ENCODE peak calls at places on chromosomes 13 and 19, in six cellular contexts. P is CD8-positive, alpha-beta memory T cell; H is stimulated activated CD8-positive, alpha-beta memory T cell treated with anti-CD3 and anti-CD28 coated beads, Interleukin-4, amount 100 ng/mL, for 4 hours; S is left ventricle myocardium inferior; I is NCI-H2171 treated with DMSO at 0.1 percent for 48 hours; C is amygdala. D is an unnamed sample.

GRCh38 chr13:79973533-79973963 is 367.4 kb downstream of the SPRY2 start:
- DNase-seq in P (no peak), H (no peak), S (peak), I (peak), C (no peak), D (no peak)

GRCh38 chr13:90910240-90910639 is 437.2 kb upstream of the MIR17HG start:
- DNase-seq in P (no peak), H (no peak), S (no peak), I (no peak), C (no peak), D (no peak)

GRCh38 chr13:32905063-32905863 is 111.0 kb upstream of the KL start:
- DNase-seq in P (no peak), H (no peak), S (no peak), I (no peak), C (no peak), D (no peak)

GRCh38 chr13:49610176-49610575 is 18.1 kb upstream of the ARL11 start:
- DNase-seq in P (no peak), H (no peak), S (no peak), I (peak), C (no peak), D (no peak)

GRCh38 chr13:75395901-75396300 is 86.1 kb downstream of the TBC1D4 start:
- DNase-seq in P (no peak), H (no peak), S (no peak), I (no peak), C (no peak), D (no peak)

GRCh38 chr19:8505680-8506401 is 3.4 kb upstream of the PRAM1 start:
- DNase-seq in P (peak), H (peak), S (peak), I (peak), C (peak), D (no peak)

GRCh38 chr13:76053181-76053580 is 417.1 kb downstream of the LMO7 start:
- DNase-seq in P (no peak), H (no peak), S (no peak), I (no peak), C (no peak), D (no peak)

GRCh38 chr13:20136781-20137703 is 23.8 kb downstream of the GJA3 start:
- DNase-seq in P (no peak), H (no peak), S (no peak), I (no peak), C (no peak), D (no peak)

GRCh38 chr19:47427241-47428176 is 8.2 kb upstream of the MEIS3 start:
- DNase-seq in P (peak), H (peak), S (peak), I (peak), C (peak), D (no peak)

GRCh38 chr13:113967729-113968462 is 6.0 kb downstream of the C13orf46 start:
- DNase-seq in P (no peak), H (no peak), S (peak), I (no peak), C (no peak), D (no peak)

GRCh38 chr19:47072323-47072722 is 23.9 kb upstream of the TMEM160 start:
- DNase-seq in P (no peak), H (no peak), S (no peak), I (no peak), C (no peak), D (no peak)

GRCh38 chr19:11767633-11768133 is 883 bp downstream of the ZNF441 start:
- DNase-seq in P (peak), H (no peak), S (peak), I (no peak), C (peak), D (no peak)

GRCh38 chr19:17475541-17476115 is 5.3 kb downstream of the SLC27A1 start:
- DNase-seq in P (no peak), H (no peak), S (peak), I (no peak), C (peak), D (no peak)

GRCh38 chr19:17205237-17206140 is 9.7 kb upstream of the USE1 start:
- DNase-seq in P (peak), H (no peak), S (peak), I (no peak), C (peak), D (no peak)

GRCh38 chr19:14023404-14024235 is 4.3 kb upstream of the RLN3 start:
- DNase-seq in P (no peak), H (no peak), S (peak), I (no peak), C (no peak), D (no peak)

GRCh38 chr19:48271531-48272151 is 1.8 kb downstream of the ZNF114 start:
- DNase-seq in P (no peak), H (no peak), S (peak), I (peak), C (no peak), D (no peak)

GRCh38 chr19:35207391-35207871 is 21.1 kb downstream of the FAM187B start:
- DNase-seq in P (peak), H (no peak), S (no peak), I (no peak), C (no peak), D (no peak)

GRCh38 chr13:57557979-57558529 is 73.5 kb upstream of the PCDH17 start:
- DNase-seq in P (no peak), H (no peak), S (no peak), I (no peak), C (no peak), D (no peak)

GRCh38 chr19:55486971-55487883 is 1.0 kb upstream of the SSC5D start:
- DNase-seq in P (no peak), H (peak), S (peak), I (peak), C (no peak), D (no peak)

GRCh38 chr19:16037424-16038195 is 38.7 kb upstream of the TPM4 start:
- DNase-seq in P (no peak), H (no peak), S (no peak), I (no peak), C (no peak), D (no peak)

GRCh38 chr19:12676384-12676792 is 5.3 kb downstream of the DHPS start:
- DNase-seq in P (peak), H (peak), S (peak), I (peak), C (peak), D (no peak)

GRCh38 chr19:11848594-11849263 is at the start of gene ZNF439:
- DNase-seq in P (peak), H (peak), S (peak), I (peak), C (peak), D (no peak)

GRCh38 chr13:34883381-34883780 is 58.7 kb upstream of the NBEA start:
- DNase-seq in P (no peak), H (no peak), S (no peak), I (no peak), C (no peak), D (no peak)

GRCh38 chr13:37769078-37769477 is 100.5 kb downstream of the TRPC4 start:
- DNase-seq in P (no peak), H (no peak), S (no peak), I (no peak), C (no peak), D (no peak)

GRCh38 chr13:33236021-33236420 is 49.5 kb downstream of the STARD13 start:
- DNase-seq in P (no peak), H (no peak), S (no peak), I (no peak), C (no peak), D (no peak)

GRCh38 chr13:107883561-107884175 is 331.7 kb downstream of the LIG4 start:
- DNase-seq in P (no peak), H (no peak), S (no peak), I (no peak), C (no peak), D (no peak)

GRCh38 chr13:101455863-101456262 is 3.4 kb downstream of the ITGBL1 start:
- DNase-seq in P (no peak), H (no peak), S (no peak), I (no peak), C (no peak), D (no peak)

GRCh38 chr13:72970301-72970880 is 88.4 kb upstream of the KLF5 start:
- DNase-seq in P (no peak), H (no peak), S (no peak), I (no peak), C (no peak), D (no peak)

GRCh38 chr19:44846455-44847143 is 502 bp downstream of the NECTIN2 start:
- DNase-seq in P (no peak), H (no peak), S (no peak), I (no peak), C (no peak), D (no peak)

GRCh38 chr13:99813346-99814095 is 158.0 kb downstream of the ZIC5 start:
- DNase-seq in P (no peak), H (no peak), S (no peak), I (no peak), C (no peak), D (no peak)